ENCODE peak calls at places on chromosomes 7 and 10, in eight cellular contexts. G, V, D, Q, A, M, Y and O are unnamed samples.

GRCh38 chr7:81623251-81623855 is 146.5 kb downstream of the HGF start:
- DNase-seq in G (no peak), V (no peak), D (no peak), Q (no peak), A (no peak), M (no peak), Y (no peak), O (no peak)

GRCh38 chr10:101777857-101778145 is 1.9 kb upstream of the FGF8 start:
- DNase-seq in G (peak; percentile 25), V (no peak), D (no peak), Q (no peak), A (no peak), M (no peak), Y (no peak), O (no peak)

GRCh38 chr7:41060796-41061195 is 642.1 kb downstream of the INHBA start:
- DNase-seq in G (no peak), V (no peak), D (no peak), Q (no peak), A (no peak), M (no peak), Y (no peak), O (no peak)

GRCh38 chr10:79144341-79145173 is 75.8 kb downstream of the ZMIZ1 start:
- DNase-seq in G (peak; percentile 45), V (no peak), D (no peak), Q (no peak), A (no peak), M (peak; percentile 83), Y (peak; percentile 59), O (peak; percentile 33)

GRCh38 chr10:133334495-133335237 is 2.0 kb downstream of the CALY start:
- DNase-seq in G (no peak), V (no peak), D (no peak), Q (no peak), A (no peak), M (no peak), Y (no peak), O (no peak)

GRCh38 chr10:70348228-70348850 is 34.1 kb downstream of the LRRC20 start:
- DNase-seq in G (peak; percentile 39), V (no peak), D (peak; percentile 43), Q (no peak), A (peak; percentile 48), M (no peak), Y (peak; percentile 35), O (peak; percentile 13)

GRCh38 chr7:10472115-10472514 is 501.6 kb upstream of the PHF14 start:
- DNase-seq in G (no peak), V (no peak), D (no peak), Q (no peak), A (no peak), M (no peak), Y (no peak), O (no peak)

GRCh38 chr10:77823811-77824542 is 102.6 kb downstream of the DLG5 start:
- DNase-seq in G (no peak), V (no peak), D (no peak), Q (no peak), A (no peak), M (no peak), Y (no peak), O (no peak)

GRCh38 chr10:80289451-80290287 is at the start of gene MAT1A:
- DNase-seq in G (no peak), V (no peak), D (peak; percentile 10), Q (no peak), A (peak; percentile 3), M (no peak), Y (no peak), O (peak; percentile 3)

GRCh38 chr7:149870701-149871483 is 2.9 kb upstream of the ATP6V0E2 start:
- DNase-seq in G (no peak), V (no peak), D (no peak), Q (no peak), A (no peak), M (no peak), Y (no peak), O (no peak)

GRCh38 chr10:132960651-132961419 is 18.5 kb upstream of the CFAP46 start:
- DNase-seq in G (no peak), V (peak; percentile 58), D (no peak), Q (no peak), A (no peak), M (no peak), Y (no peak), O (no peak)

GRCh38 chr10:47252093-47252780 is 47.8 kb upstream of the GDF10 start:
- DNase-seq in G (no peak), V (no peak), D (no peak), Q (no peak), A (no peak), M (no peak), Y (no peak), O (no peak)

GRCh38 chr7:55308186-55308929 is 56.8 kb upstream of the LANCL2 start:
- DNase-seq in G (no peak), V (no peak), D (peak; percentile 80), Q (peak; percentile 73), A (peak; percentile 91), M (peak; percentile 97), Y (peak; percentile 53), O (peak; percentile 95)

GRCh38 chr10:68106656-68107055 is 2.6 kb upstream of the MYPN start:
- DNase-seq in G (no peak), V (no peak), D (peak; percentile 45), Q (peak; percentile 89), A (peak; percentile 79), M (peak; percentile 98), Y (peak; percentile 89), O (peak; percentile 95)

GRCh38 chr7:50962962-50963374 is 180.3 kb upstream of the GRB10 start:
- DNase-seq in G (peak; percentile 78), V (no peak), D (peak; percentile 74), Q (no peak), A (peak; percentile 84), M (peak; percentile 63), Y (peak; percentile 89), O (peak; percentile 25)

GRCh38 chr7:85156661-85157213 is 30.1 kb downstream of the SEMA3D start:
- DNase-seq in G (no peak), V (no peak), D (no peak), Q (no peak), A (no peak), M (no peak), Y (no peak), O (no peak)

GRCh38 chr10:6757119-6757518 is 177.0 kb upstream of the PRKCQ start:
- DNase-seq in G (no peak), V (no peak), D (no peak), Q (no peak), A (no peak), M (no peak), Y (no peak), O (no peak)

GRCh38 chr7:158976468-158976848 is 120.1 kb downstream of the DYNC2I1 start:
- DNase-seq in G (no peak), V (no peak), D (no peak), Q (no peak), A (no peak), M (no peak), Y (no peak), O (peak; percentile 1)
- H3K4me3 ChIP-seq in G (peak overlapping the region; percentile 25), V (peak overlapping the region; percentile 19), D (peak overlapping the region; percentile 47), Q (peak overlapping the region; percentile 46), A (peak overlapping the region; percentile 32), M (no peak overlapping the region), Y (no peak overlapping the region), O (peak overlapping the region; percentile 62)

GRCh38 chr7:7662527-7662926 is 22.0 kb downstream of the UMAD1 start:
- DNase-seq in G (no peak), V (no peak), D (no peak), Q (no peak), A (peak; percentile 23), M (no peak), Y (peak; percentile 17), O (no peak)
- TF ChIP-seq CTCF in G (no peak), V (peak; percentile 30), D (peak; percentile 27), Q (peak; percentile 30), A (peak; percentile 18), M (peak; percentile 40), Y (peak; percentile 57), O (peak; percentile 38)

GRCh38 chr7:151380199-151381082 is 29.4 kb downstream of the WDR86 start:
- DNase-seq in G (no peak), V (no peak), D (no peak), Q (no peak), A (no peak), M (no peak), Y (no peak), O (no peak)

GRCh38 chr7:151381083-151381332 is 28.8 kb downstream of the WDR86 start:
- DNase-seq in G (no peak), V (no peak), D (no peak), Q (no peak), A (no peak), M (no peak), Y (no peak), O (no peak)

GRCh38 chr7:151383638-151384351 is 26.0 kb downstream of the WDR86 start:
- DNase-seq in G (no peak), V (peak; percentile 27), D (no peak), Q (no peak), A (no peak), M (no peak), Y (no peak), O (no peak)

GRCh38 chr7:151381333-151382078 is 28.3 kb downstream of the WDR86 start:
- DNase-seq in G (peak; percentile 32), V (no peak), D (no peak), Q (no peak), A (no peak), M (no peak), Y (no peak), O (no peak)

DNA sequence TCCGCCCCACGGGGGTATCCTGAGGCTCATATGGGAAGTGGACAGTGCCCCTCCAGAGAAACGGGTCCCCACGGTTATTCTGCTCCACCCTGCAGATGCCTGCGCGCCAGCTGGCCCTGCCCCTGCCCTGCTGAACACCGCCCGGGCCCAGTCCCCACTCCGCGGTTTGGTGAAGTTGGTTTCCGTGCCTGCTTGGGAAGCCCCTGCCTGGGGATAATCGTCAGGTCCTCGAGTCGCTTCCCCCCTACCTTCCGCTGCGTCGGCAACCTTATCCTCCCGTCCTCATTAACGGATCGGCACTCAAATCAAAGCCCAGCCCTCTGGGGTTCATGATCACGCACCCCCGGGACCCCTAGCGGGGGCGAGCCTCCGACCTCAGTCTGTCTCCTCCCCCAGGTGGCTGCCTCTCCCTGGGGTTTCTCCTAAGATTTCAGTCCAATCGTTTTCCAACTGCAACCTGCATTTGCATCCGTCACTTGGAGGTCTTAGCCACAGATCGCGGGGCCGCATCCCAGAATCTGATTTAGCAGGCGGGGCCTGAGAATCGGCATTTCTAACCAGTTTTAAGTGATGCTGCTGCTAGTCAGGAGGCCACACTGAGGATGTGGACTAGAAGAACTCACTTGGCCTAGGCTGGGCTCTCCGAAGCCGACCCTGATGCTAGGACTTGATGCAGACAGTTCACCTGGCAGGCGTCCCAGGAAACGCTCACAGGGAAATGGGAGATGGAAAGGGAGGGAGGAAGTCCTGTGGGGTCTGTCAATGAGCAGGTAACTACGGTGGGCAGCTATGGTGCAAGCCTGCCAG is 27.6 kb downstream of the WDR86 start:
- DNase-seq in G (no peak), V (no peak), D (no peak), Q (no peak), A (no peak), M (no peak), Y (no peak), O (no peak)
- H3K4me3 ChIP-seq in G (peak overlapping the region; percentile 41), V (peak overlapping the region; percentile 12), D (no peak overlapping the region), Q (no peak overlapping the region), A (no peak overlapping the region), M (no peak overlapping the region), Y (no peak overlapping the region), O (no peak overlapping the region)

DNA sequence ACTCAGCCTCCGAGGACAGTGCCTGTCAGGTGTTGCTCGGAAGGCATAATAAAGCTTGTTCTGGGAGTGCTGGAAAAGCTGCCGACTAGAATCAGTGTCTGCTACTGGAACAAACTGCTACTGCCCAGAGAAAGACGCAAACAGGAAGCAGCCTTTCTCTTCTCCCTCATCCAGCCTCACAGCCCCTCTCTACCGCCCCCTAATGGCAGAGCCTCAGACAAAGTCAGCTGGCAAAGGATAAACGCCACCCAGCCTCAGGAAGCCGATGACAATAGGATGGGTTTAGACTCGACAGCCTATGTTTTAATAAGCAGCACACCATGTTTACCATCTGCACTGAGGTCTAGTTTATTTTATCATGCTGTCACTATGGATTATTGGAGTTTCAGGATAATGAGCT is 169.5 kb upstream of the LYZL1 start:
- DNase-seq in G (peak; percentile 59), V (no peak), D (peak; percentile 34), Q (no peak), A (peak; percentile 38), M (no peak), Y (no peak), O (peak; percentile 13)
- TF ChIP-seq CTCF in G (no peak), V (peak; percentile 15), D (peak; percentile 37), Q (peak; percentile 41), A (peak; percentile 56), M (peak; percentile 23), Y (peak; percentile 50), O (peak; percentile 40)